ENCODE peak calls at places on chromosome 10, in seven cellular contexts. V is upper lobe of right lung, P is GM10248, O is neural progenitor cell, X is HFF-Myc, Z is endothelial cell, W is fibroblast of lung. I is an unnamed sample.

GRCh38 chr10:66625709-66626590 is 299.9 kb upstream of the LRRTM3 start:
- DNase-seq in W (peak; percentile 3), O (no peak), P (no peak), X (no peak), Z (no peak), V (no peak), I (no peak)

GRCh38 chr10:125157473-125157865 is 2.9 kb downstream of the CTBP2 start:
- DNase-seq in O (no peak), P (no peak), Z (no peak), V (no peak), W (peak; percentile 30), X (no peak), I (no peak)

GRCh38 chr10:117074621-117075020 is 63.4 kb downstream of the VAX1 start:
- DNase-seq in X (no peak), Z (no peak), W (no peak), O (peak; percentile 33), P (no peak), V (no peak), I (no peak)

GRCh38 chr10:18684953-18685352 is 25.7 kb downstream of the ARL5B start:
- DNase-seq in W (no peak), Z (no peak), X (no peak), V (no peak), O (no peak), P (no peak), I (no peak)

GRCh38 chr10:34637419-34637911 is 177.6 kb downstream of the PARD3 start:
- DNase-seq in O (peak; percentile 84), W (peak; percentile 51), Z (peak; percentile 84), X (peak; percentile 6), V (peak; percentile 78), P (peak; percentile 75), I (no peak)

GRCh38 chr10:74039561-74040145 is 41.7 kb downstream of the VCL start:
- DNase-seq in P (no peak), X (no peak), Z (no peak), W (peak; percentile 79), V (no peak), O (no peak), I (no peak)

GRCh38 chr10:30996481-30996980 is 35.1 kb downstream of the ZNF438 start:
- DNase-seq in O (no peak), V (no peak), P (no peak), X (no peak), W (no peak), Z (no peak), I (no peak)

GRCh38 chr10:102267748-102268147 is 22.4 kb downstream of the GBF1 start:
- DNase-seq in Z (no peak), X (no peak), O (no peak), W (peak; percentile 77), P (no peak), V (no peak), I (no peak)

GRCh38 chr10:113927440-113927839 is 73.0 kb downstream of the NHLRC2 start:
- DNase-seq in W (no peak), Z (no peak), O (no peak), P (no peak), V (no peak), X (no peak), I (no peak)

GRCh38 chr10:128068398-128069285 is 57.6 kb downstream of the MKI67 start:
- DNase-seq in W (no peak), Z (no peak), P (no peak), O (no peak), V (peak; percentile 55), X (no peak), I (no peak)

GRCh38 chr10:77911535-77912123 is 14.9 kb downstream of the DLG5 start:
- DNase-seq in X (no peak), O (no peak), Z (no peak), W (peak; percentile 60), P (no peak), V (no peak), I (no peak)

GRCh38 chr10:77526861-77527617 is 110.6 kb downstream of the KCNMA1 start:
- DNase-seq in Z (no peak), X (no peak), W (peak; percentile 33), V (no peak), P (no peak), O (peak; percentile 18), I (no peak)

GRCh38 chr10:24463683-24464426 is 254.9 kb downstream of the KIAA1217 start:
- DNase-seq in P (peak; percentile 51), Z (no peak), X (no peak), O (no peak), V (no peak), W (peak; percentile 94), I (no peak)

GRCh38 chr10:108783897-108784296 is 1139.4 kb downstream of the XPNPEP1 start:
- DNase-seq in X (peak; percentile 57), P (peak; percentile 21), W (peak; percentile 36), Z (peak; percentile 19), O (peak; percentile 56), V (no peak), I (no peak)

GRCh38 chr10:78524941-78525340 is 491.3 kb downstream of the RPS24 start:
- DNase-seq in V (no peak), P (no peak), W (no peak), Z (no peak), X (no peak), O (no peak), I (no peak)

GRCh38 chr10:131517781-131518180 is 206.3 kb upstream of the TCERG1L start:
- DNase-seq in V (no peak), Z (no peak), P (no peak), X (no peak), O (no peak), W (no peak), I (no peak)

DNA sequence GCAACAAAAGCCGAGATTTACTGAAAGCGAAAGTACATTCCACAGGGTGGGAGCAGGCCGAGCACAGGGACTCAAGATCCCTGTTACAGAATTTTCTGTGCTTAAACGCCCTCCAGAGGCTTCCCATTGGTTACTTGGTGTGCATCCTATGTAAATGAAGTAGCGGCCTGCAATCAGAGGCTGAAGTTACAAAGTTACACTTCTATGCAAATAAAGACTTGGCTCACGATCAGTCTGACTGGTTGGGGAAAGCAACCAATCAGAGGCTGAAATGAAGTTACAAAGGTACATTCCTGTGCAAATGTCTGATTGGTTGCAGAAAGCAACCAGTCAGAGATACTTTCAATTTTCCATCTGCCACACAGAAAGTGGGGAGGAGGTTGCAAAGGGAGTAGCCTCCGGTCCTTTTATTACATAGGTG is 4.1 kb downstream of the ACBD7 start:
- DNase-seq in X (peak; percentile 93), Z (no peak), O (peak; percentile 82), V (no peak), W (peak; percentile 99), P (no peak), I (no peak)
- TF ChIP-seq CTCF in X (no peak), Z (no peak), O (no peak), V (peak; percentile 6), W (peak; percentile 24), P (no peak), I (peak; percentile 70)

GRCh38 chr10:115093286-115093775 is at the start of gene ATRNL1:
- DNase-seq in V (peak; percentile 65), P (peak; percentile 47), W (peak; percentile 9), Z (peak; percentile 55), X (no peak), O (peak; percentile 76), I (no peak)

GRCh38 chr10:115092555-115093285 is 445 bp upstream of the ATRNL1 start:
- DNase-seq in P (peak; percentile 63), Z (peak; percentile 38), V (peak; percentile 49), W (peak; percentile 58), O (peak; percentile 80), X (no peak), I (no peak)

GRCh38 chr10:115092258-115092554 is 959 bp upstream of the ATRNL1 start:
- DNase-seq in X (no peak), Z (no peak), W (no peak), V (no peak), P (peak; percentile 17), O (no peak), I (no peak)

GRCh38 chr10:115094605-115095004 is 1.4 kb downstream of the ATRNL1 start:
- DNase-seq in W (no peak), O (no peak), X (no peak), P (no peak), V (no peak), Z (no peak), I (no peak)

DNA sequence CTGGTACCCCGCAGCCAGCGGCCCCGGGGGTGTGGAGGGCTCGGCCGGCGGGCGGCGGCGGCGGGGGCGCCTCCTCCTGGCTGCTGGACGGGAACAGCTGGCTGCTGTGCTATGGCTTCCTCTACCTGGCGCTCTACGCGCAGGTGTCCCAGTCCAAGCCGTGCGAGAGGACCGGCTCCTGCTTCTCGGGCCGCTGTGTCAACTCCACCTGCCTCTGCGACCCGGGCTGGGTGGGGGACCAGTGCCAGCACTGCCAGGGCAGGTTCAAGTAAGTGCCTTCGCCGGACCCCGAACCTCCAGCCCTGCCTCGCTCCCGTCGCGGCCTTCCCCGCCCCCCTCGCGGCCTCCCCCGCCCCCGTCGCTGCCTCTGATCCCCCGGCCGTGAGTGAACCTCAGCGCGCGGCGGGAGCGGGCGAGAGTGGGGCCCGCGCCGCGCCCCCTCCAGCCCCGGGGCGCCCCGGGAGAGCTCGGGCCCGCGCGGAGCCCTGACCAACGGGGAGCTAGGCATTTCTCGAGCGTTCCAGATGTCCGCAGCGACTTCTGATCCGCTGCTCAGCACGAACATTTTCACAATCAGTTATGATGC is 704 bp downstream of the ATRNL1 start:
- DNase-seq in W (peak; percentile 11), X (no peak), Z (no peak), V (peak; percentile 64), O (peak; percentile 51), P (peak; percentile 51), I (no peak)
- TF ChIP-seq CTCF in W (no peak), X (no peak), Z (no peak), V (peak; percentile 8), O (peak; percentile 43), P (peak; percentile 43), I (peak; percentile 79)

DNA sequence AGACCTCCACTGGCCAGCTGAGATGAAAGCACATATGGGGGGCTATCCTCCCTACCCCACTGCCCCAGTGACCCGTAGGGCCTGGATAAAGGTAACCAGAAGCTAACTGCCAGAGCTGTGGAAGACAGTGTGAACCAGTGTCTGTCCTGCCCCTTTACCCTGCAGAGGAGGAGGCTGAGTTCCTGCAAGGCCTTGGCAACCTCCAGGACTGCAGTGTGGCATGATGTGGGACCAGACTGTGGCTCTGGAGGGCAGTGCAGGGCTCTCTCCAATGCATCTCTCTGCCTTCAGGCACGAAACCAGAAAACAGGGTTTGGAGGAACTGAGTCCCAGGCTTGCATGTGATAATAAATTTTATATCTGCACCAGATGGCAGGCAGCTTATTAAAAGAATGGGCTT is 93.1 kb downstream of the EPC1 start:
- DNase-seq in Z (no peak), P (no peak), W (no peak), V (no peak), X (no peak), O (peak; percentile 13), I (no peak)
- TF ChIP-seq CTCF in Z (no peak), P (no peak), W (no peak), V (no peak), X (no peak), O (no peak), I (no peak)

GRCh38 chr10:17248964-17249363 is 20.9 kb downstream of the VIM start:
- DNase-seq in O (no peak), Z (no peak), X (no peak), P (no peak), W (no peak), V (no peak), I (no peak)

GRCh38 chr10:17247210-17247609 is 19.2 kb downstream of the VIM start:
- DNase-seq in P (no peak), W (no peak), X (no peak), V (no peak), Z (no peak), O (no peak), I (no peak)

GRCh38 chr10:17250736-17251135 is 22.7 kb downstream of the VIM start:
- DNase-seq in X (no peak), W (no peak), P (no peak), O (no peak), V (no peak), Z (no peak), I (no peak)

GRCh38 chr10:17244712-17245365 is 16.8 kb downstream of the VIM start:
- DNase-seq in P (no peak), W (no peak), V (no peak), Z (no peak), X (no peak), O (no peak), I (no peak)

GRCh38 chr10:17249820-17250219 is 21.8 kb downstream of the VIM start:
- DNase-seq in Z (no peak), V (no peak), O (peak; percentile 15), X (no peak), P (no peak), W (peak; percentile 49), I (no peak)
- TF ChIP-seq CTCF in Z (peak; percentile 36), V (no peak), O (peak; percentile 36), X (peak; percentile 55), P (no peak), W (peak; percentile 58), I (peak; percentile 69)

I was measured in chondrocyte.